ENCODE peak calls at places on chromosomes 13 and 19, in eight cellular contexts. T is stimulated activated CD4-positive, alpha-beta T cell treated with anti-CD3 and anti-CD28 coated beads, Interleukin-1b, Interleukin-23, amount 100 ng/mL, for 24 hours; A is hypothalamus; P is Peyer's patch; D is ecto neural progenitor cell; C is adrenal gland; M is foreskin keratinocyte; H is adipocyte. B is an unnamed sample.

GRCh38 chr19:632228-633067 is 889 bp downstream of the POLRMT start:
- DNase-seq in T (no peak), A (no peak), P (no peak), D (peak), C (no peak), M (peak), H (peak), B (no peak)

GRCh38 chr19:30516111-30516510 is 143.9 kb downstream of the ZNF536 start:
- DNase-seq in T (no peak), A (no peak), P (no peak), D (no peak), C (no peak), M (no peak), H (no peak), B (no peak)

GRCh38 chr19:19628499-19629134 is 597 bp upstream of the LPAR2 start:
- DNase-seq in T (no peak), A (no peak), P (peak), D (peak), C (peak), M (peak), H (peak), B (no peak)

GRCh38 chr19:4119763-4120162 is 4.2 kb downstream of the MAP2K2 start:
- DNase-seq in T (no peak), A (no peak), P (no peak), D (no peak), C (no peak), M (no peak), H (no peak), B (no peak)

GRCh38 chr19:28544451-28545261 is 668.3 kb downstream of the UQCRFS1 start:
- DNase-seq in T (no peak), A (no peak), P (no peak), D (no peak), C (no peak), M (no peak), H (no peak), B (no peak)

GRCh38 chr13:41678842-41679241 is 221.5 kb downstream of the RGCC start:
- DNase-seq in T (no peak), A (no peak), P (no peak), D (no peak), C (no peak), M (no peak), H (no peak), B (no peak)

GRCh38 chr13:110218601-110219201 is 88.3 kb downstream of the COL4A1 start:
- DNase-seq in T (no peak), A (no peak), P (no peak), D (no peak), C (no peak), M (no peak), H (no peak), B (no peak)

GRCh38 chr13:97548736-97549135 is 114.8 kb downstream of the RAP2A start:
- DNase-seq in T (no peak), A (no peak), P (no peak), D (no peak), C (no peak), M (no peak), H (no peak), B (no peak)

GRCh38 chr13:19173752-19174151 is 7.9 kb downstream of the TUBA3C start:
- DNase-seq in T (no peak), A (no peak), P (no peak), D (no peak), C (no peak), M (no peak), H (no peak), B (no peak)

GRCh38 chr13:51764184-51765141 is 39.5 kb downstream of the DHRS12 start:
- DNase-seq in T (peak), A (peak), P (peak), D (no peak), C (no peak), M (no peak), H (peak), B (no peak)

B was measured in posterior cingulate gyrus.